ENCODE peak calls at places on chromosomes 13 and 19, in six cellular contexts. E is MCF 10A; F is activated T-helper 1 cell treated with anti-CD3 and anti-CD28 coated beads, Interleukin-2, amount 50 U/mL, for 16 hours; U is NCI-H345; W is endothelial cell of umbilical vein; L is M059J. A is an unnamed sample.

GRCh38 chr19:4524808-4525562 is 6.7 kb upstream of the PLIN4 start:
- DNase-seq in E (peak; percentile 60), F (peak; percentile 56), U (peak; percentile 23), W (peak; percentile 31), L (peak; percentile 43), A (peak; percentile 30)

GRCh38 chr13:99617474-99618255 is 116.4 kb downstream of the TM9SF2 start:
- DNase-seq in E (peak; percentile 29), F (no peak), U (no peak), W (peak; percentile 29), L (peak; percentile 49), A (no peak)

GRCh38 chr19:15240539-15240938 is 8.3 kb upstream of the EPHX3 start:
- DNase-seq in E (no peak), F (no peak), U (no peak), W (no peak), L (no peak), A (no peak)

GRCh38 chr19:40941481-40942219 is 49.4 kb upstream of the CYP2B6 start:
- DNase-seq in E (no peak), F (no peak), U (no peak), W (no peak), L (no peak), A (no peak)

GRCh38 chr19:39264306-39265290 is 3.6 kb upstream of the IFNL2 start:
- DNase-seq in E (no peak), F (no peak), U (peak; percentile 22), W (no peak), L (peak; percentile 22), A (no peak)

GRCh38 chr13:29362849-29363604 is 232.5 kb downstream of the SLC7A1 start:
- DNase-seq in E (peak; percentile 66), F (no peak), U (peak; percentile 43), W (peak; percentile 62), L (peak; percentile 36), A (peak; percentile 32)

GRCh38 chr13:34933786-34934185 is 8.3 kb upstream of the NBEA start:
- DNase-seq in E (no peak), F (no peak), U (peak; percentile 18), W (no peak), L (no peak), A (no peak)

GRCh38 chr19:15557223-15557622 is 48.9 kb downstream of the CYP4F22 start:
- DNase-seq in E (no peak), F (no peak), U (no peak), W (no peak), L (no peak), A (no peak)

GRCh38 chr13:28719656-28720055 is 886 bp upstream of the SLC46A3 start:
- DNase-seq in E (peak; percentile 55), F (no peak), U (no peak), W (no peak), L (peak; percentile 79), A (peak; percentile 55)

GRCh38 chr13:29547135-29547534 is 48.4 kb downstream of the SLC7A1 start:
- DNase-seq in E (no peak), F (no peak), U (no peak), W (peak; percentile 84), L (no peak), A (no peak)

GRCh38 chr13:74289130-74289529 is 154.9 kb upstream of the KLF12 start:
- DNase-seq in E (no peak), F (no peak), U (peak; percentile 8), W (no peak), L (no peak), A (no peak)

GRCh38 chr13:45167611-45168554 is 33.0 kb downstream of the KCTD4 start:
- DNase-seq in E (peak; percentile 99), F (no peak), U (no peak), W (no peak), L (peak; percentile 95), A (peak; percentile 98)

GRCh38 chr19:18972301-18972831 is 31.3 kb upstream of the HOMER3 start:
- DNase-seq in E (no peak), F (no peak), U (no peak), W (peak; percentile 79), L (peak; percentile 78), A (no peak)

GRCh38 chr19:44869728-44870470 is 21.2 kb upstream of the TOMM40 start:
- DNase-seq in E (no peak), F (no peak), U (no peak), W (peak; percentile 75), L (peak; percentile 87), A (no peak)

GRCh38 chr19:861756-862528 is 2.5 kb downstream of the CFD start:
- DNase-seq in E (peak; percentile 54), F (peak; percentile 48), U (peak; percentile 52), W (no peak), L (no peak), A (peak; percentile 36)

GRCh38 chr13:76886292-76887061 is at the start of gene KCTD12:
- DNase-seq in E (peak; percentile 72), F (peak; percentile 32), U (peak; percentile 89), W (peak; percentile 91), L (peak; percentile 61), A (peak; percentile 78)

GRCh38 chr13:48906200-48906599 is 69.5 kb upstream of the FNDC3A start:
- DNase-seq in E (no peak), F (no peak), U (no peak), W (no peak), L (no peak), A (no peak)

GRCh38 chr19:34351382-34351802 is 13.6 kb upstream of the GPI start:
- DNase-seq in E (no peak), F (no peak), U (peak; percentile 19), W (no peak), L (peak; percentile 22), A (no peak)

GRCh38 chr13:103794526-103794925 is 728.3 kb upstream of the SLC10A2 start:
- DNase-seq in E (no peak), F (no peak), U (no peak), W (no peak), L (no peak), A (no peak)

GRCh38 chr19:6580313-6580712 is 10.6 kb downstream of the CD70 start:
- DNase-seq in E (peak; percentile 98), F (no peak), U (no peak), W (peak; percentile 30), L (peak; percentile 99), A (peak; percentile 89)

GRCh38 chr13:73671011-73671410 is 463.2 kb downstream of the KLF12 start:
- DNase-seq in E (no peak), F (no peak), U (no peak), W (no peak), L (no peak), A (no peak)

GRCh38 chr13:66322193-66322592 is 907.9 kb downstream of the PCDH9 start:
- DNase-seq in E (no peak), F (no peak), U (no peak), W (no peak), L (no peak), A (no peak)

GRCh38 chr19:50036905-50037304 is 11.1 kb downstream of the ZNF473 start:
- DNase-seq in E (no peak), F (no peak), U (no peak), W (no peak), L (no peak), A (peak; percentile 63)

GRCh38 chr19:2083174-2083854 is 12.8 kb downstream of the MOB3A start:
- DNase-seq in E (no peak), F (peak; percentile 48), U (peak; percentile 16), W (no peak), L (no peak), A (no peak)

GRCh38 chr19:14463747-14464146 is 11.4 kb downstream of the PTGER1 start:
- DNase-seq in E (no peak), F (no peak), U (no peak), W (no peak), L (no peak), A (no peak)

GRCh38 chr19:19537321-19538048 is 580 bp upstream of the CILP2 start:
- DNase-seq in E (no peak), F (no peak), U (no peak), W (no peak), L (no peak), A (no peak)

GRCh38 chr13:100842136-100842535 is 167.5 kb upstream of the TMTC4 start:
- DNase-seq in E (no peak), F (no peak), U (no peak), W (no peak), L (no peak), A (no peak)